ENCODE peak calls at places on chromosomes 7 and 10, in eight cellular contexts. O is adrenal gland, L is bronchial epithelial cell, E is OCI-LY7, D is neural progenitor cell, Z is stomach, I is AG04449, N is psoas muscle. B is an unnamed sample.

GRCh38 chr10:69733791-69734261 is 67.9 kb upstream of the COL13A1 start:
- DNase-seq in N (no peak), I (no peak), E (no peak), L (peak), Z (no peak), D (no peak), O (no peak), B (no peak)

GRCh38 chr10:132241496-132241895 is 54.7 kb downstream of the DPYSL4 start:
- DNase-seq in E (no peak), L (no peak), N (no peak), I (no peak), O (no peak), D (no peak), Z (no peak), B (no peak)

GRCh38 chr7:5479133-5479745 is 55.6 kb upstream of the TNRC18 start:
- DNase-seq in L (no peak), I (peak), N (no peak), O (no peak), E (no peak), D (no peak), Z (no peak), B (peak)

GRCh38 chr7:119175916-119176627 is 951.6 kb downstream of the ANKRD7 start:
- DNase-seq in E (peak), I (no peak), O (peak), N (no peak), D (peak), L (peak), Z (peak), B (no peak)

GRCh38 chr7:3861941-3862340 is 560.9 kb downstream of the SDK1 start:
- DNase-seq in I (peak), D (no peak), Z (no peak), N (no peak), L (peak), O (no peak), E (no peak), B (no peak)

GRCh38 chr7:35254496-35255416 is 856 bp upstream of the TBX20 start:
- DNase-seq in E (no peak), O (no peak), L (no peak), D (peak), Z (no peak), N (no peak), I (no peak), B (no peak)

GRCh38 chr10:110610308-110610774 is 33.8 kb upstream of the RBM20 start:
- DNase-seq in O (no peak), Z (no peak), D (peak), L (peak), N (no peak), I (no peak), E (peak), B (no peak)

GRCh38 chr10:6115824-6116350 is 27.1 kb downstream of the RBM17 start:
- DNase-seq in N (no peak), Z (no peak), E (no peak), O (no peak), I (no peak), D (no peak), L (no peak), B (no peak)

GRCh38 chr10:18486444-18486843 is 164.9 kb downstream of the NSUN6 start:
- DNase-seq in I (no peak), E (no peak), D (no peak), N (no peak), Z (no peak), O (no peak), L (no peak), B (no peak)

DNA sequence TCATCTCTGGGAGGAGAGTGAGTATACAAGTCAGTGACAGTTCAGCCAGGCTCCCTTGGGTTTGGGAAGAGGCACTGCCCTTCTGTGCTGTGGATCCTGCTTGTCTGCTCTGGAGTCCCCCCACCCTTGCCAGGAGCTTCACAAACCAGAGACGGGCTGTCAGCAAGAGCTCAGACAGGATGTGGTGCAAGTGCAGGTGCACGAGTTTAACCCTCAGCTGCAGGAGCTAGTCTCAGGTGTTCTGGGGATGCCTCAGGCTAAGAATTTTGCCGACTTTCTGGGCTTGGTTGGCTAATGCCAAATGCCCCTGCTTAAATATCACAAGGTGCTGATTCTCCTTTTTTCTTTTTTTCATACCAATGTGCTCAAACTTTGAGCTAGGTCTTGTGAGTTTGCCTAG is 22.3 kb downstream of the ZNF783 start:
- DNase-seq in Z (no peak), N (no peak), O (no peak), D (no peak), L (no peak), I (no peak), E (peak), B (no peak)
- H3K4me3 ChIP-seq in Z (peak), N (peak), O (no peak), D (no peak), L (no peak), I (no peak), E (peak), B (no peak)

GRCh38 chr10:52170776-52171175 is 143.3 kb upstream of the DKK1 start:
- DNase-seq in Z (no peak), E (no peak), L (no peak), D (no peak), I (no peak), O (no peak), N (no peak), B (no peak)

DNA sequence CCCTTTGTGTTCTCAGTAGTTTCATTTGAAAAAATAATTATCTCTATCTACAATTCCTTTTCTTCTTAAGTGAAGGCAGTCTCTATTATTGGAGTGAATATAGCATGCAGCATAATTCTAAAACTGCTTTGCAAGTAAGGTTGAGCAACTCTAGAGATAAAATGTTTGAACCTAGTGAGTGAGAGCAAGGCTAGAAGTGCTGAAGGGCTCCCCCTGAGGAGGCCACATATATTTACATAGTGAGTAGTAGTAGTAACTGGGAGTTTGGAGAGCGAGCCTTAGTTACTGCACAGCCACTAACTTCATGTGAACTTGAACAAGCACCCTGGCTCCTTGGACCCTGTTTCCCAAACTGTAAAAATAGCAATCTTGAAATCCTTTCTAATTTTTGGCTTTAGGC is 141.5 kb upstream of the DKK1 start:
- DNase-seq in Z (no peak), D (peak), L (peak), N (no peak), O (no peak), I (no peak), E (no peak), B (no peak)
- TF ChIP-seq CTCF in Z (no peak), D (peak), L (no peak), N (peak), O (no peak), I (no peak), E (peak), B (no peak)

DNA sequence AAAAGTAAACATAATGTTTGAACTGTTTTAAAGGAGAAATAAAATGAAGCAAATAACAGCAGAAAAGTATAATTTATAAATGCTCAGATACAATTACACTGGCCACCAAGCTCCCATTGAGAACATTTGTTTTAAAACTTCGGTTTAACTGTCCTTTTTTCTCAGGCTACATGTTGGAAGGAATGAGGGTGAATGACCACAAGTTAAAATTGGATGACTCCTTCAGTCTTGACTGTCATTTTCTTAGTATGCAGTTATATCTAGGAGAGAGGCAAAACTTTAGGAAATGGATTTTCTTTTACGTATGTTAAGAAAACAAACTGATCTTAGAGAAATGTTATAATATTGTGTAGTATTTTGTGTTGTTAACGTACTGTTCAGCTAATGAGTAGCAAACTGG is 5.0 kb downstream of the TRIM24 start:
- DNase-seq in D (no peak), N (no peak), L (no peak), O (no peak), E (no peak), Z (no peak), I (no peak), B (no peak)
- H3K4me3 ChIP-seq in D (peak), N (no peak), L (no peak), O (no peak), E (no peak), Z (no peak), I (no peak), B (no peak)

GRCh38 chr10:28360175-28360574 is 57.3 kb upstream of the MPP7 start:
- DNase-seq in O (no peak), D (no peak), I (no peak), E (no peak), N (no peak), L (no peak), Z (no peak), B (no peak)

GRCh38 chr10:28354552-28354951 is 51.7 kb upstream of the MPP7 start:
- DNase-seq in O (no peak), I (no peak), L (no peak), D (no peak), Z (no peak), E (no peak), N (no peak), B (no peak)

DNA sequence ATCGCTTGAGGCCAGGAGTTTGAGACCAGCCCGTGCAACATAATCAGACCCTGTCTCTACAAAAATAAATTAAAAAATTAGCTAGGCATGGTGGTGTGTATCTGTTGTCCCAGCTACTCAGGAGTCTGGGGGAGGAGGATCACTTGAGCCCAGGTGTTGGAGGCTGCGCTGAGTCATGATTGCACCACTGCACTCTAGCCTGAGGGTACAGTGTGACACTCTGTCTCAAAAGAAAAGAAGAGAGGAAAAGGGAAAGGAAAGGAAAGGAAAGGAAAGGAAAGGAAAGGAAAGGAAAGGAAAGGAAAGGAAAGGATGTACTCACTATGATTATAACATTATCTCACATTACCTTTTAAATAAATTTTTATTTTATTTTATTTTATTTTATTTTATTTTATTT is 56.5 kb upstream of the MPP7 start:
- DNase-seq in I (no peak), E (no peak), L (peak), D (no peak), O (no peak), Z (no peak), N (no peak), B (no peak)
- TF ChIP-seq CTCF in I (no peak), E (no peak), L (no peak), D (no peak), O (no peak), Z (no peak), N (no peak), B (no peak)

GRCh38 chr10:44881639-44882038 is 29.5 kb upstream of the TMEM72 start:
- DNase-seq in E (no peak), O (no peak), D (no peak), L (no peak), Z (no peak), I (no peak), N (no peak), B (no peak)

GRCh38 chr10:44882146-44882720 is 28.9 kb upstream of the TMEM72 start:
- DNase-seq in L (no peak), O (no peak), E (no peak), D (no peak), Z (peak), N (no peak), I (no peak), B (no peak)

GRCh38 chr10:44880090-44880715 is 30.9 kb upstream of the TMEM72 start:
- DNase-seq in E (no peak), D (no peak), Z (no peak), I (no peak), N (no peak), L (no peak), O (no peak), B (no peak)

GRCh38 chr10:44879531-44879899 is 31.6 kb upstream of the TMEM72 start:
- DNase-seq in L (no peak), I (no peak), Z (no peak), O (no peak), E (no peak), N (peak), D (no peak), B (no peak)

GRCh38 chr10:44878704-44879530 is 32.2 kb upstream of the TMEM72 start:
- DNase-seq in O (peak), L (peak), D (peak), Z (peak), N (peak), I (no peak), E (no peak), B (peak)
- H3K4me3 ChIP-seq in O (peak), L (peak), D (peak), Z (peak), N (peak), I (peak), E (no peak), B (peak)

GRCh38 chr7:65397730-65398142 is 24.1 kb downstream of the ZNF92 start:
- DNase-seq in E (no peak), I (no peak), D (no peak), L (peak), N (no peak), Z (no peak), O (no peak), B (no peak)
- TF ChIP-seq CTCF in E (peak), I (no peak), D (no peak), L (no peak), N (no peak), Z (no peak), O (no peak), B (no peak)

GRCh38 chr7:130923930-130924329 is 189.9 kb upstream of the KLF14 start:
- DNase-seq in I (no peak), O (no peak), L (no peak), Z (no peak), N (no peak), E (no peak), D (no peak), B (no peak)

GRCh38 chr7:130921391-130922180 is 187.6 kb upstream of the KLF14 start:
- DNase-seq in N (peak), L (no peak), D (peak), Z (peak), I (no peak), E (no peak), O (peak), B (no peak)

GRCh38 chr7:130925136-130925794 is 191.3 kb upstream of the KLF14 start:
- DNase-seq in N (no peak), Z (no peak), L (no peak), E (no peak), D (no peak), I (no peak), O (no peak), B (no peak)

GRCh38 chr7:130920122-130920521 is 186.1 kb upstream of the KLF14 start:
- DNase-seq in D (no peak), N (no peak), E (no peak), Z (no peak), O (no peak), L (no peak), I (no peak), B (no peak)

GRCh38 chr7:130922206-130923112 is 188.5 kb upstream of the KLF14 start:
- DNase-seq in I (no peak), O (no peak), N (no peak), E (no peak), Z (no peak), D (no peak), L (no peak), B (no peak)
- H3K4me3 ChIP-seq in I (no peak), O (no peak), N (peak), E (no peak), Z (no peak), D (no peak), L (no peak), B (no peak)

GRCh38 chr7:108973075-108973474 is 403.4 kb downstream of the DNAJB9 start:
- DNase-seq in O (no peak), L (peak), E (no peak), Z (no peak), D (peak), I (no peak), N (no peak), B (no peak)
- TF ChIP-seq CTCF in O (no peak), L (peak), E (peak), Z (no peak), D (peak), I (no peak), N (no peak), B (no peak)

GRCh38 chr10:75432176-75432575 is 752 bp downstream of the LRMDA start:
- DNase-seq in I (no peak), L (no peak), O (peak), E (no peak), Z (peak), D (peak), N (no peak), B (no peak)
- H3K4me3 ChIP-seq in I (no peak), L (no peak), O (peak), E (no peak), Z (peak), D (no peak), N (peak), B (no peak)